ENCODE peak calls at places on chromosomes 11 and 22, in six cellular contexts. Z is memory B cell; P is lower lobe of right lung; T is activated CD8-positive, alpha-beta memory T cell treated with anti-CD3 and anti-CD28 coated beads, Interleukin-2, amount 10 ng/mL, durations not matched to agents 7 days and 5 days; G is GM23338; A is RWPE2. S is an unnamed sample.

GRCh38 chr22:41197046-41197807 is 7.9 kb upstream of the L3MBTL2 start:
- ATAC-seq in G (peak), T (peak), P (peak), A (peak), Z (peak), S (peak)

GRCh38 chr11:117300301-117300700 is 9.2 kb downstream of the BACE1-AS start:
- ATAC-seq in G (peak), Z (no peak), P (peak), A (peak), T (no peak), S (peak)

GRCh38 chr11:59267738-59268475 is 55.2 kb upstream of the MPEG1 start:
- ATAC-seq in A (peak), T (no peak), Z (no peak), P (no peak), G (no peak), S (peak)

GRCh38 chr22:32839776-32840571 is 38.5 kb downstream of the TIMP3 start:
- ATAC-seq in P (no peak), Z (no peak), A (no peak), G (peak), T (no peak), S (peak)

GRCh38 chr11:58391879-58392278 is 14.8 kb downstream of the OR5B3 start:
- ATAC-seq in P (no peak), T (no peak), A (peak), Z (no peak), G (no peak), S (no peak)

GRCh38 chr11:119729581-119730346 is 764 bp upstream of the NECTIN1 start:
- ATAC-seq in Z (peak), A (peak), P (peak), T (peak), G (peak), S (peak)

GRCh38 chr11:108549319-108549885 is 44.2 kb downstream of the EXPH5 start:
- ATAC-seq in P (no peak), T (no peak), G (no peak), A (no peak), Z (no peak), S (no peak)

GRCh38 chr22:49404576-49405199 is 423.0 kb downstream of the BRD1 start:
- ATAC-seq in G (peak), A (no peak), T (no peak), Z (no peak), P (no peak), S (peak)

GRCh38 chr11:27088353-27088752 is 47.7 kb downstream of the BBOX1 start:
- ATAC-seq in G (no peak), T (no peak), A (peak), P (no peak), Z (no peak), S (peak)

GRCh38 chr11:47987310-47987709 is 7.0 kb downstream of the PTPRJ start:
- ATAC-seq in T (no peak), G (no peak), Z (peak), A (no peak), P (no peak), S (no peak)

GRCh38 chr11:78325274-78325781 is 92.3 kb downstream of the GAB2 start:
- ATAC-seq in T (peak), P (no peak), A (no peak), G (no peak), Z (peak), S (no peak)

GRCh38 chr22:20116376-20116950 is 559 bp downstream of the RANBP1 start:
- ATAC-seq in P (peak), G (peak), T (no peak), A (no peak), Z (no peak), S (peak)

GRCh38 chr22:43742551-43742950 is 69.6 kb downstream of the EFCAB6 start:
- ATAC-seq in A (no peak), T (no peak), G (peak), Z (no peak), P (no peak), S (no peak)

GRCh38 chr11:46520971-46521745 is 72.7 kb downstream of the AMBRA1 start:
- ATAC-seq in P (no peak), A (peak), G (no peak), T (no peak), Z (no peak), S (no peak)

GRCh38 chr11:76307416-76307815 is 73.5 kb downstream of the THAP12 start:
- ATAC-seq in T (no peak), Z (no peak), P (no peak), A (no peak), G (peak), S (no peak)

GRCh38 chr22:46085831-46086576 is 64.3 kb upstream of the PPARA start:
- ATAC-seq in P (peak), G (no peak), T (no peak), A (peak), Z (no peak), S (peak)

GRCh38 chr11:117875397-117876048 is 935 bp downstream of the FXYD6 start:
- ATAC-seq in T (peak), Z (peak), P (no peak), A (no peak), G (peak), S (no peak)

GRCh38 chr11:15810581-15810980 is 545.8 kb downstream of the SOX6 start:
- ATAC-seq in Z (no peak), A (no peak), P (no peak), G (no peak), T (no peak), S (no peak)

GRCh38 chr22:47613606-47614350 is 851.3 kb downstream of the TBC1D22A start:
- ATAC-seq in Z (no peak), A (no peak), T (no peak), P (no peak), G (no peak), S (no peak)

GRCh38 chr11:134001596-134001995 is 44.8 kb upstream of the IGSF9B start:
- ATAC-seq in P (no peak), T (no peak), A (no peak), G (no peak), Z (no peak), S (no peak)